ENCODE peak calls at places on chromosomes 13 and 19, in seven cellular contexts. P is thoracic aorta; Z is omental fat pad; C is dorsolateral prefrontal cortex; O is lung; S is GM10248; N is CD8-positive, alpha-beta T cell. I is an unnamed sample.

GRCh38 chr13:33150146-33150545 is 133.9 kb downstream of the KL start:
- DNase-seq in N (no peak), O (no peak), S (no peak), P (no peak), Z (no peak), C (no peak), I (no peak)

GRCh38 chr13:48817166-48817802 is 158.4 kb upstream of the FNDC3A start:
- DNase-seq in O (no peak), N (no peak), Z (no peak), S (no peak), C (no peak), P (no peak), I (no peak)

GRCh38 chr13:44874886-44875630 is 114.2 kb downstream of the NUFIP1 start:
- DNase-seq in O (no peak), Z (no peak), S (no peak), C (no peak), N (no peak), P (no peak), I (no peak)

GRCh38 chr13:82480415-82480814 is 1401.9 kb downstream of the SLITRK1 start:
- DNase-seq in N (no peak), C (no peak), Z (no peak), S (no peak), P (no peak), O (no peak), I (no peak)

GRCh38 chr13:45796421-45796960 is 55.1 kb downstream of the SIAH3 start:
- DNase-seq in P (no peak), Z (no peak), N (peak), O (no peak), C (no peak), S (no peak), I (no peak)

GRCh38 chr13:51221674-51222509 is at the start of gene FAM124A:
- DNase-seq in S (peak), C (peak), N (no peak), Z (no peak), P (no peak), O (no peak), I (peak)

GRCh38 chr13:39784347-39784746 is 128.9 kb downstream of the COG6 start:
- DNase-seq in N (no peak), Z (no peak), P (no peak), O (no peak), S (no peak), C (no peak), I (no peak)

GRCh38 chr13:44117351-44117750 is 237.6 kb downstream of the LACC1 start:
- DNase-seq in P (no peak), Z (no peak), S (no peak), O (no peak), N (no peak), C (no peak), I (peak)

GRCh38 chr19:10290876-10291553 is 1.3 kb downstream of the ICAM5 start:
- DNase-seq in P (no peak), C (no peak), Z (no peak), N (peak), O (peak), S (peak), I (peak)

GRCh38 chr13:70390064-70390463 is 281.8 kb upstream of the KLHL1 start:
- DNase-seq in Z (no peak), S (no peak), P (no peak), C (no peak), O (no peak), N (no peak), I (no peak)

GRCh38 chr19:36997843-36998235 is 80.4 kb upstream of the ZNF420 start:
- DNase-seq in N (no peak), P (no peak), Z (no peak), O (no peak), S (no peak), C (no peak), I (no peak)

GRCh38 chr13:111911754-111912452 is 155.0 kb upstream of the SOX1 start:
- DNase-seq in S (no peak), Z (no peak), C (no peak), O (peak), P (no peak), N (peak), I (no peak)

GRCh38 chr19:4181053-4181508 is 1.3 kb downstream of the SIRT6 start:
- DNase-seq in O (no peak), Z (no peak), N (no peak), S (no peak), C (no peak), P (no peak), I (no peak)

GRCh38 chr19:861756-862528 is 2.5 kb downstream of the CFD start:
- DNase-seq in Z (no peak), O (peak), C (no peak), N (peak), S (peak), P (no peak), I (peak)

GRCh38 chr13:85204668-85205344 is 594.4 kb downstream of the SLITRK6 start:
- DNase-seq in O (no peak), C (no peak), P (no peak), S (no peak), N (no peak), Z (no peak), I (no peak)

GRCh38 chr19:41288898-41289505 is 21.0 kb upstream of the CCDC97 start:
- DNase-seq in P (no peak), Z (no peak), O (no peak), C (no peak), N (no peak), S (no peak), I (no peak)

GRCh38 chr19:50712833-50713232 is 6.8 kb downstream of the SHANK1 start:
- DNase-seq in P (no peak), N (no peak), S (no peak), C (no peak), O (no peak), Z (no peak), I (no peak)

GRCh38 chr19:48490980-48491792 is 20.4 kb downstream of the LMTK3 start:
- DNase-seq in S (peak), O (no peak), N (peak), P (no peak), C (no peak), Z (no peak), I (peak)

GRCh38 chr19:10769533-10770491 is 51.9 kb downstream of the DNM2 start:
- DNase-seq in N (no peak), S (no peak), O (no peak), P (no peak), Z (no peak), C (peak), I (no peak)

GRCh38 chr13:65882810-65883209 is 1347.3 kb downstream of the PCDH9 start:
- DNase-seq in P (no peak), C (no peak), O (no peak), S (no peak), Z (no peak), N (no peak), I (no peak)

GRCh38 chr13:101157261-101157660 is 259.0 kb downstream of the NALCN start:
- DNase-seq in O (no peak), Z (no peak), N (no peak), S (no peak), P (no peak), C (no peak), I (no peak)

GRCh38 chr19:16088985-16089846 is 12.9 kb downstream of the TPM4 start:
- DNase-seq in S (no peak), C (no peak), P (no peak), Z (no peak), N (no peak), O (no peak), I (no peak)

GRCh38 chr19:10214784-10215183 is 16.3 kb downstream of the S1PR2 start:
- DNase-seq in C (no peak), S (no peak), N (no peak), P (no peak), Z (no peak), O (no peak), I (no peak)

GRCh38 chr19:30112171-30112570 is 170.1 kb downstream of the URI1 start:
- DNase-seq in O (no peak), Z (no peak), S (no peak), C (no peak), N (no peak), P (no peak), I (no peak)

GRCh38 chr19:43462887-43463380 is 2.5 kb downstream of the LYPD3 start:
- DNase-seq in O (no peak), P (no peak), Z (no peak), C (no peak), N (no peak), S (no peak), I (no peak)

GRCh38 chr13:106373304-106373988 is 162.0 kb downstream of the EFNB2 start:
- DNase-seq in P (no peak), C (no peak), Z (no peak), N (no peak), O (no peak), S (no peak), I (no peak)

GRCh38 chr13:31131470-31131961 is 30.2 kb downstream of the HSPH1 start:
- DNase-seq in P (no peak), O (no peak), S (no peak), C (no peak), Z (no peak), N (no peak), I (no peak)

GRCh38 chr19:19444694-19445155 is 39.2 kb downstream of the GATAD2A start:
- DNase-seq in C (no peak), O (no peak), P (no peak), N (no peak), Z (no peak), S (no peak), I (no peak)

GRCh38 chr13:48818495-48818961 is 157.2 kb upstream of the FNDC3A start:
- DNase-seq in P (no peak), Z (no peak), N (no peak), S (no peak), C (no peak), O (no peak), I (no peak)

GRCh38 chr19:2678043-2678671 is 24.3 kb downstream of the GNG7 start:
- DNase-seq in C (no peak), S (peak), P (no peak), Z (no peak), O (no peak), N (no peak), I (peak)

GRCh38 chr19:2251577-2252480 is 2.7 kb downstream of the AMH start:
- DNase-seq in Z (no peak), C (no peak), O (no peak), S (no peak), N (no peak), P (no peak), I (no peak)

GRCh38 chr13:112999414-113000177 is 30.6 kb downstream of the MCF2L start:
- DNase-seq in P (no peak), C (no peak), S (no peak), Z (no peak), N (no peak), O (no peak), I (no peak)

GRCh38 chr13:42973581-42973980 is 18.5 kb downstream of the EPSTI1 start:
- DNase-seq in O (no peak), P (no peak), S (no peak), N (no peak), C (no peak), Z (no peak), I (no peak)

GRCh38 chr13:90553167-90553566 is 794.3 kb upstream of the MIR17HG start:
- DNase-seq in N (no peak), S (no peak), O (no peak), C (no peak), P (no peak), Z (no peak), I (no peak)
- TF ChIP-seq CTCF in N (no peak), S (no peak), O (no peak), C (no peak), P (no peak), Z (no peak), I (no peak)

GRCh38 chr19:45423589-45424190 is at the start of gene ERCC1:
- DNase-seq in C (peak), O (peak), Z (peak), P (peak), S (peak), N (peak), I (peak)

GRCh38 chr19:45423033-45423588 is 606 bp downstream of the ERCC1 start:
- DNase-seq in P (no peak), Z (no peak), S (no peak), C (no peak), O (no peak), N (no peak), I (no peak)

GRCh38 chr19:45424191-45425058 is 708 bp upstream of the ERCC1 start:
- DNase-seq in O (peak), N (no peak), C (no peak), Z (no peak), S (no peak), P (peak), I (no peak)

DNA sequence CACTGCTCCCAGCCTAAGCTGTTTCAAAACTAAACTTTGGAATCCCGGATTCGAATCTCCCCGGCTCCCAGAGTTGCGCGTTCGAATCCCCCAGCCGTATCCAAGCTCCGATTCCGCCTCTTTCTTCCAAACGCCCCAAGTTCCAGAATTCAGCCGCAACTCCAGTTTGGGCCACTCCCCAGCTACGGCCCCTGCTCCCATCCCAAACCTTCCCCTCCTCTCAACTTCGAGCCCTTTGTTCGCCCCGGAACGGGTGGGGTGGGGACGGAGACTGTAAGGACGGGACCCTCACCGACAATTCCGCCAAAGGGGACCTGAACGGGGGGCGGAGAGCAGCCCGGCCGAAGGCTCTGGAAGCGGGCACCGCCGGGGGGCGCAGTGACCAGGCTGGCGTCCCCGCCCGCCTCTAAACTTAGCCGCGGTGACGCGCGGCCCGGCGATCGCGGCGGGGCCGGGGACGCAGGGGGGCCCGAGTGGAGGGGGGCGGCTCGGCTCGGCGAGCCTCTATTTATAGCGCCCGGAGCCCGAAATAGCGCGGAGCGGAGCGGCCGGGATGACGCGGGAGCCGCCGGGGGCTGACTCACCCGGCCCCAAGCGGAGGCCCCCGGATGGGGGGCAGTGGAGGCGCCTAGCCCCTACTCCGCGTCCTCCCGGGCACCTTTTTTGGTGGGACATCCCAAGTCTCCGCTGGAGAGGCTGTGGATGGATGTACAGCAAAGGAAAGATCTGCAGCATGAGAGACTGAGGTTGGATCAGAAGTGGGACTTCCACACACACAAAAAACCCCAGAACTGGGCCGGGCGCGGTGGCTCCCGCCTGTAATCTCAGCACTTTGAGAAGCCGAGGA is 4.9 kb upstream of the ERCC1 start:
- DNase-seq in Z (no peak), C (no peak), N (no peak), S (no peak), P (no peak), O (no peak), I (peak)
- TF ChIP-seq CTCF in Z (no peak), C (no peak), N (no peak), S (peak), P (peak), O (no peak), I (peak)

GRCh38 chr19:7737215-7737614 is 5.3 kb upstream of the CLEC4G start:
- DNase-seq in N (no peak), C (no peak), O (no peak), S (no peak), Z (no peak), P (no peak), I (no peak)
- TF ChIP-seq CTCF in N (no peak), C (no peak), O (no peak), S (no peak), Z (no peak), P (no peak), I (no peak)

GRCh38 chr13:114151565-114152284 is 19.3 kb upstream of the RASA3 start:
- DNase-seq in N (peak), O (no peak), P (no peak), Z (no peak), C (no peak), S (no peak), I (no peak)
- TF ChIP-seq CTCF in N (no peak), O (no peak), P (no peak), Z (no peak), C (no peak), S (no peak), I (no peak)

DNA sequence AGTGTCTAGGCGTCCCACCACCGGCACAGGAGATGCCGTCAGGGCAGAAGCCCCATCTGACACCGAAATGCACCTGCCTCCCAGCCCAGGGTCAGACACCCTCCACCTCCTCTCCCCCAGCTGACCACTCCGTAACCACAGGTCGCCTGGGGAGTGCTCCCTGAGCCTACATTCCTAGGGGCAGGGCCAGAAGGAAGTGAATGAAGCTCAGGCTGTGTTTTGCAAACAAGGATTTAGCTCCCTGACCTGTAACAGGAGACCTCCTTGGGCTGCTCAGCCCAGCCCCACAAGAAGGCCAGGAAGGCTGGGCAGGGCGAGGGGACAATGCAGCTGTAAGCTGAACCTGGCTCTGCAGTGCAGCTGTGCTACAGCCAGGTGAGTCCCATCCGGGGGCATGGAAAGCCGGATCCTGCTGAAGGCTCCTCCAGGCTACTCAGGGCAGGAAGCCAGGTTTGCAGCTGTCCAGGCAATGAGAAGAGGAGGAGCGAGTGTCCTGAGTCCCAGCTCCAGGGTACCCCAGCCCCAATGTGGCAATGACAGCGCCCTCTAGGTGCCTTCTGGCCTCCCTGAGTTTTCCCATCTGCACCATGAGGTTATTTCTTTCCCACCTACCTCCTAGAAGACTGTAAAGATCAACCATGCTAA is 42.1 kb downstream of the RHPN2 start:
- DNase-seq in C (no peak), S (no peak), Z (no peak), O (no peak), P (no peak), N (no peak), I (no peak)
- TF ChIP-seq CTCF in C (no peak), S (no peak), Z (no peak), O (no peak), P (no peak), N (no peak), I (no peak)

GRCh38 chr19:49590071-49590970 is 661 bp upstream of the PRR12 start:
- DNase-seq in O (peak), P (peak), S (peak), N (peak), C (peak), Z (peak), I (peak)
- TF ChIP-seq CTCF in O (no peak), P (peak), S (no peak), N (peak), C (no peak), Z (no peak), I (no peak)

GRCh38 chr19:34989248-34989797 is 10.8 kb upstream of the GRAMD1A start:
- DNase-seq in O (no peak), P (no peak), Z (no peak), C (no peak), S (no peak), N (no peak), I (no peak)
- TF ChIP-seq CTCF in O (no peak), P (no peak), Z (no peak), C (no peak), S (no peak), N (no peak), I (no peak)

GRCh38 chr19:46927893-46928292 is 67.1 kb downstream of the ARHGAP35 start:
- DNase-seq in P (no peak), C (no peak), O (no peak), Z (no peak), S (no peak), N (no peak), I (no peak)

GRCh38 chr19:46927106-46927505 is 66.3 kb downstream of the ARHGAP35 start:
- DNase-seq in O (no peak), P (no peak), Z (no peak), N (no peak), C (no peak), S (no peak), I (no peak)

GRCh38 chr19:46931197-46931596 is 70.4 kb downstream of the ARHGAP35 start:
- DNase-seq in N (no peak), S (no peak), P (no peak), Z (no peak), O (no peak), C (peak), I (no peak)

GRCh38 chr19:46926201-46927071 is 65.6 kb downstream of the ARHGAP35 start:
- DNase-seq in N (no peak), P (no peak), C (no peak), Z (no peak), S (no peak), O (no peak), I (no peak)

DNA sequence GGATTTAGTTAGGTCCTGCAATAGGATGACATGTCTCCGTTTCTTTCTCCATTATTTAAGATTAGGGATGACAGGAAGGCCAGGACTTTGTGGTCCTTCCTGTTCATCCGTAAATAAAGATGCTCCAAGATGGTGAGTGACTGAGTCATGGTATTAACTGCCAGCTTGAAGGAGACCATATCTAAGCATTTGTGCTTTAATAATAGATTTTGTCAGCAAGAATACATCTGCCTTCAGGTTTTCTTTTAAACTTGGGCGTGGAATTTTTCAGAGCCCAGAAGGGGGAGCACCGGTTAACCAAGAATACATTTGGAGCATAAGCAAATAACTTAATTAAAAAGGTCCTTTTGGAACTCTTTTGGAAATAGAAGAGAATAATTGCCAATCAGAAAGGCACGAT is 68.2 kb downstream of the ARHGAP35 start:
- DNase-seq in N (no peak), P (no peak), S (no peak), O (no peak), Z (no peak), C (no peak), I (no peak)
- TF ChIP-seq CTCF in N (no peak), P (no peak), S (peak), O (no peak), Z (no peak), C (no peak), I (no peak)

DNA sequence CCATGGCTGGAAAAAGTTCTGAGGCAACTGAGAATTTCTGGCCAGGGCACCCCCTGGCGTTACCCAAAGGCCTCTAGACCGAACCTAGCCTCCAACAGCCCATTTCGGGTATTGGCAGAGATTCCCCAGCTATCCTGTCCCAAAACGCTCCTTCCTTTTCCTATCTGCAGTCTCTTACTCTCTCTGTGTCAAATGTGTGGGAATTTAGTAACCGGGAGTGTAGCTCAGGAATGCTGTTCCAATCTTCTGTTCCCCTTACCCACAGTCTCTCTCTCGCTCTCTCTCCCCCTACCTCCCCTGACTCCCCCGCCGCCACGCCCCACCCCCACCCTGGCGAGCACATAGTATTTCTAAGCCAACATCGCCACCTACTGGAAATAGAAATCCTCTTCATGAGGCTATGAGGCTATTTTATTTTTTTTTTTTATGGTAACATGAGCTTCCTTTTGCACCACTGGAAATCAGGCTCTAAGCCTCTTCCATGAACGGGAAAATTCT is 27.0 kb downstream of the OXGR1 start:
- DNase-seq in P (no peak), O (no peak), S (no peak), Z (no peak), C (no peak), N (no peak), I (no peak)
- TF ChIP-seq CTCF in P (no peak), O (no peak), S (no peak), Z (no peak), C (peak), N (no peak), I (no peak)

GRCh38 chr13:24275041-24275440 is 34.3 kb upstream of the C1QTNF9 start:
- DNase-seq in C (no peak), P (no peak), Z (no peak), S (no peak), O (no peak), N (no peak), I (no peak)
- TF ChIP-seq CTCF in C (no peak), P (no peak), Z (no peak), S (no peak), O (no peak), N (no peak), I (no peak)

I was measured in GM13976.